ENCODE peak calls at places on chromosomes 4 and X, in four cellular contexts. One of them, this sample, is unnamed.

GRCh38 chr4:175422331-175422730 is 389.7 kb downstream of the GPM6A start:
- DNase-seq in mesothelial cell of epicardium: no peak
- DNase-seq in MCF 10A: no peak
- DNase-seq in fibroblast of lung: peak; percentile 23
- DNase-seq in this sample: no peak

GRCh38 chrX:19576742-19577141 is 61.4 kb upstream of the MAP3K15 start:
- DNase-seq in mesothelial cell of epicardium: no peak
- DNase-seq in fibroblast of lung: no peak
- DNase-seq in MCF 10A: no peak
- DNase-seq in this sample: no peak

GRCh38 chr4:72631296-72631695 is 62.3 kb upstream of the ADAMTS3 start:
- DNase-seq in MCF 10A: peak; percentile 95
- DNase-seq in mesothelial cell of epicardium: no peak
- DNase-seq in fibroblast of lung: peak; percentile 12
- DNase-seq in this sample: no peak

GRCh38 chr4:37453361-37454262 is 209.1 kb downstream of the NWD2 start:
- DNase-seq in fibroblast of lung: peak; percentile 17
- DNase-seq in MCF 10A: peak; percentile 64
- DNase-seq in mesothelial cell of epicardium: peak; percentile 81
- DNase-seq in this sample: peak; percentile 67

GRCh38 chrX:25069209-25069608 is 53.4 kb upstream of the ARX start:
- DNase-seq in mesothelial cell of epicardium: no peak
- DNase-seq in fibroblast of lung: no peak
- DNase-seq in MCF 10A: no peak
- DNase-seq in this sample: no peak

GRCh38 chr4:38268837-38269236 is 308.6 kb downstream of the PTTG2 start:
- DNase-seq in mesothelial cell of epicardium: no peak
- DNase-seq in MCF 10A: no peak
- DNase-seq in fibroblast of lung: no peak
- DNase-seq in this sample: no peak

GRCh38 chr4:113809313-113809712 is 47.8 kb upstream of the CAMK2D start:
- DNase-seq in fibroblast of lung: peak; percentile 15
- DNase-seq in mesothelial cell of epicardium: no peak
- DNase-seq in MCF 10A: peak; percentile 80
- DNase-seq in this sample: no peak

GRCh38 chr4:54217642-54218486 is 11.2 kb upstream of the PDGFRA start:
- DNase-seq in MCF 10A: peak; percentile 91
- DNase-seq in fibroblast of lung: peak; percentile 96
- DNase-seq in mesothelial cell of epicardium: peak; percentile 73
- DNase-seq in this sample: peak; percentile 57

GRCh38 chrX:133838761-133839676 is 146.4 kb downstream of the GPC3 start:
- DNase-seq in MCF 10A: peak; percentile 58
- DNase-seq in mesothelial cell of epicardium: peak; percentile 57
- DNase-seq in fibroblast of lung: peak; percentile 44
- DNase-seq in this sample: peak; percentile 43

GRCh38 chrX:39427492-39428289 is 626.4 kb downstream of the MID1IP1 start:
- DNase-seq in MCF 10A: peak; percentile 29
- DNase-seq in mesothelial cell of epicardium: no peak
- DNase-seq in fibroblast of lung: peak; percentile 69
- DNase-seq in this sample: no peak

GRCh38 chr4:55127521-55127920 is 2.1 kb upstream of the KDR start:
- DNase-seq in mesothelial cell of epicardium: no peak
- DNase-seq in MCF 10A: no peak
- DNase-seq in fibroblast of lung: no peak
- DNase-seq in this sample: no peak

GRCh38 chr4:86529450-86529849 is 64.7 kb upstream of the PTPN13 start:
- DNase-seq in mesothelial cell of epicardium: no peak
- DNase-seq in fibroblast of lung: no peak
- DNase-seq in MCF 10A: no peak
- DNase-seq in this sample: no peak

GRCh38 chrX:41236629-41237028 is 97.3 kb upstream of the DDX3X start:
- DNase-seq in fibroblast of lung: no peak
- DNase-seq in mesothelial cell of epicardium: no peak
- DNase-seq in MCF 10A: no peak
- DNase-seq in this sample: no peak

GRCh38 chr4:108443585-108443984 is 176.8 kb upstream of the RPL34 start:
- DNase-seq in MCF 10A: no peak
- DNase-seq in mesothelial cell of epicardium: no peak
- DNase-seq in fibroblast of lung: no peak
- DNase-seq in this sample: no peak

DNA sequence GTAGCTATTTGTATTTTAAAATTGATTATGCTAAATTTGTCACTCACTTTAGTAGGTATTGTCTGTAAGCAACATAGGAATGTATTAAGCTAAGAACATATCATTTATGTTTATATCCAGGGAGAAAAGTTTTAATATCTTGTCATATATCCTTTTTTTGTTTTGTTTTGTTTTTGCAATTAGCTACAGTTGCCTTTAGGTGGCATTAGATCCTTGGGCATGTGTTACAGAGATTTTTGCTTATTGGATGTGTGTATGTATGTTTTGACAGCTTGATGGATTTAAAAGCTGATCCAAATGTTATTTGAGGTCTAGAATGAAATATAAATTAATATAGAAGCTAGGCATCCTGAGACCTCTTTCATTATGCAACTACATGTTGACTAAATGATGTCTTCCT is 36.1 kb upstream of the OTUD4 start:
- DNase-seq in fibroblast of lung: peak; percentile 65
- DNase-seq in mesothelial cell of epicardium: no peak
- DNase-seq in MCF 10A: peak; percentile 48
- DNase-seq in this sample: no peak
- TF ChIP-seq CTCF in fibroblast of lung: peak; percentile 59
- TF ChIP-seq CTCF in mesothelial cell of epicardium: no peak
- TF ChIP-seq CTCF in MCF 10A: peak; percentile 61
- TF ChIP-seq CTCF in this sample: peak; percentile 45

DNA sequence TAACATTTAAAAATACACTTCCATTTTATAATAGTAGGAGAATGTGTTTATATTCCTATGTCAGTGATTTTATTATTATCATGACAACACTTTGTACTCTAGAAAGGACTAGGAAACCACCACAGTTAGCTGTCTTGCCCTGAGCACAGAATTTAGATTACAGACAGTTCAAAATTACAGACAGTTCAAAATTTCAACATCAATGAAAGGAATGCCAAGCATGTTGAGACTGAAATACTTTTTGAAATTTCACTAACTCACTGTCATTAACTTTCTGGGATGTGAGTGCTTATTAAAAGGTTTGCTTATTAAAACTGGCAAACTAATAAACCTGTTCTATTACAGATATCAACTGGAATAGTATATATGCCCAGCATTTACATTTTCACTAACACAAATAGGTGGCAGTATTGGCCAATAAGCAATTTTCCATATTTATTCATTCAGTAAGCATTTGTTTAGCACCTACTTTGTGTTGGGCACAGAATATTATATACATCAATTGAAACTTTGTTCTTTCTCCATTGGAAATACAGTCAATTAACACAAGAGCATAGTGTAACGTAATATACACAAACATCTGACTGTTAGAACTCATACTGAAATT is 179.4 kb downstream of the FBXW7 start:
- DNase-seq in MCF 10A: peak; percentile 24
- DNase-seq in mesothelial cell of epicardium: no peak
- DNase-seq in fibroblast of lung: peak; percentile 18
- DNase-seq in this sample: no peak
- TF ChIP-seq CTCF in MCF 10A: no peak
- TF ChIP-seq CTCF in mesothelial cell of epicardium: no peak
- TF ChIP-seq CTCF in fibroblast of lung: no peak
- TF ChIP-seq CTCF in this sample: no peak

GRCh38 chr4:82898322-82899243 is 2.0 kb upstream of the THAP9 start:
- DNase-seq in MCF 10A: peak; percentile 58
- DNase-seq in mesothelial cell of epicardium: no peak
- DNase-seq in fibroblast of lung: peak; percentile 82
- DNase-seq in this sample: no peak
- TF ChIP-seq CTCF in MCF 10A: peak; percentile 43
- TF ChIP-seq CTCF in mesothelial cell of epicardium: no peak
- TF ChIP-seq CTCF in fibroblast of lung: peak; percentile 12
- TF ChIP-seq CTCF in this sample: peak; percentile 53

GRCh38 chr4:97910005-97910404 is 233.3 kb downstream of the STPG2 start:
- DNase-seq in mesothelial cell of epicardium: no peak
- DNase-seq in MCF 10A: peak; percentile 19
- DNase-seq in fibroblast of lung: no peak
- DNase-seq in this sample: no peak
- TF ChIP-seq CTCF in mesothelial cell of epicardium: no peak
- TF ChIP-seq CTCF in MCF 10A: no peak
- TF ChIP-seq CTCF in fibroblast of lung: no peak
- TF ChIP-seq CTCF in this sample: peak; percentile 19

GRCh38 chr4:153232768-153233167 is 28.5 kb downstream of the TRIM2 start:
- DNase-seq in mesothelial cell of epicardium: no peak
- DNase-seq in MCF 10A: peak; percentile 23
- DNase-seq in fibroblast of lung: no peak
- DNase-seq in this sample: no peak
- TF ChIP-seq CTCF in mesothelial cell of epicardium: no peak
- TF ChIP-seq CTCF in MCF 10A: no peak
- TF ChIP-seq CTCF in fibroblast of lung: peak; percentile 8
- TF ChIP-seq CTCF in this sample: peak; percentile 45

GRCh38 chrX:88425739-88426138 is 321.3 kb upstream of the CPXCR1 start:
- DNase-seq in mesothelial cell of epicardium: no peak
- DNase-seq in MCF 10A: peak; percentile 31
- DNase-seq in fibroblast of lung: no peak
- DNase-seq in this sample: no peak
- TF ChIP-seq CTCF in mesothelial cell of epicardium: peak; percentile 28
- TF ChIP-seq CTCF in MCF 10A: peak; percentile 34
- TF ChIP-seq CTCF in fibroblast of lung: no peak
- TF ChIP-seq CTCF in this sample: peak; percentile 46

This sample was measured in progenitor cell of endocrine pancreas.